ENCODE peak calls at places on chromosomes 11 and 22, in six cellular contexts. One of them, this sample, is unnamed.

GRCh38 chr11:71186861-71187260 is 65.5 kb downstream of the SHANK2 start:
- DNase-seq in left lung: peak
- DNase-seq in endothelial cell: no peak
- DNase-seq in lower lobe of right lung: no peak
- DNase-seq in body of pancreas: no peak
- DNase-seq in thoracic aorta: no peak
- DNase-seq in this sample: no peak

GRCh38 chr11:1391165-1392010 is 1.7 kb downstream of the BRSK2 start:
- DNase-seq in left lung: no peak
- DNase-seq in endothelial cell: no peak
- DNase-seq in lower lobe of right lung: no peak
- DNase-seq in body of pancreas: peak
- DNase-seq in thoracic aorta: no peak
- DNase-seq in this sample: no peak

GRCh38 chr11:119282495-119282894 is 34.4 kb downstream of the MCAM start:
- DNase-seq in left lung: no peak
- DNase-seq in endothelial cell: no peak
- DNase-seq in lower lobe of right lung: no peak
- DNase-seq in body of pancreas: no peak
- DNase-seq in thoracic aorta: no peak
- DNase-seq in this sample: no peak

GRCh38 chr22:35064664-35065063 is 1.3 kb upstream of the ISX start:
- DNase-seq in left lung: no peak
- DNase-seq in endothelial cell: no peak
- DNase-seq in lower lobe of right lung: no peak
- DNase-seq in body of pancreas: no peak
- DNase-seq in thoracic aorta: no peak
- DNase-seq in this sample: no peak

GRCh38 chr11:75272821-75273301 is 32.3 kb downstream of the TPBGL start:
- DNase-seq in left lung: peak
- DNase-seq in endothelial cell: no peak
- DNase-seq in lower lobe of right lung: no peak
- DNase-seq in body of pancreas: no peak
- DNase-seq in thoracic aorta: no peak
- DNase-seq in this sample: no peak

GRCh38 chr22:27107824-27108223 is 450.4 kb downstream of the MIAT start:
- DNase-seq in left lung: peak
- DNase-seq in endothelial cell: no peak
- DNase-seq in lower lobe of right lung: no peak
- DNase-seq in body of pancreas: peak
- DNase-seq in thoracic aorta: peak
- DNase-seq in this sample: peak

GRCh38 chr22:27996529-27996925 is 77.5 kb upstream of the PITPNB start:
- DNase-seq in left lung: peak
- DNase-seq in endothelial cell: no peak
- DNase-seq in lower lobe of right lung: peak
- DNase-seq in body of pancreas: no peak
- DNase-seq in thoracic aorta: no peak
- DNase-seq in this sample: no peak

GRCh38 chr11:122186439-122187080 is 70.5 kb upstream of the BLID start:
- DNase-seq in left lung: no peak
- DNase-seq in endothelial cell: no peak
- DNase-seq in lower lobe of right lung: no peak
- DNase-seq in body of pancreas: no peak
- DNase-seq in thoracic aorta: no peak
- DNase-seq in this sample: no peak

GRCh38 chr11:20934521-20934920 is 265.1 kb downstream of the NELL1 start:
- DNase-seq in left lung: no peak
- DNase-seq in endothelial cell: no peak
- DNase-seq in lower lobe of right lung: no peak
- DNase-seq in body of pancreas: no peak
- DNase-seq in thoracic aorta: no peak
- DNase-seq in this sample: no peak

GRCh38 chr11:5204787-5205186 is 4.3 kb upstream of the OR51V1 start:
- DNase-seq in left lung: no peak
- DNase-seq in endothelial cell: peak
- DNase-seq in lower lobe of right lung: no peak
- DNase-seq in body of pancreas: no peak
- DNase-seq in thoracic aorta: no peak
- DNase-seq in this sample: no peak

GRCh38 chr11:91560434-91560833 is 664.2 kb upstream of the FAT3 start:
- DNase-seq in left lung: no peak
- DNase-seq in endothelial cell: no peak
- DNase-seq in lower lobe of right lung: no peak
- DNase-seq in body of pancreas: no peak
- DNase-seq in thoracic aorta: no peak
- DNase-seq in this sample: no peak

GRCh38 chr11:8102296-8102915 is 21.4 kb downstream of the TUB start:
- DNase-seq in left lung: no peak
- DNase-seq in endothelial cell: peak
- DNase-seq in lower lobe of right lung: no peak
- DNase-seq in body of pancreas: no peak
- DNase-seq in thoracic aorta: no peak
- DNase-seq in this sample: peak

GRCh38 chr22:24379536-24379935 is 47.9 kb upstream of the ADORA2A start:
- DNase-seq in left lung: no peak
- DNase-seq in endothelial cell: no peak
- DNase-seq in lower lobe of right lung: no peak
- DNase-seq in body of pancreas: no peak
- DNase-seq in thoracic aorta: no peak
- DNase-seq in this sample: no peak

GRCh38 chr11:67030976-67031375 is 8.0 kb downstream of the SYT12 start:
- DNase-seq in left lung: no peak
- DNase-seq in endothelial cell: no peak
- DNase-seq in lower lobe of right lung: no peak
- DNase-seq in body of pancreas: no peak
- DNase-seq in thoracic aorta: no peak
- DNase-seq in this sample: no peak

GRCh38 chr11:131894615-131895544 is 524.5 kb downstream of the NTM start:
- DNase-seq in left lung: no peak
- DNase-seq in endothelial cell: no peak
- DNase-seq in lower lobe of right lung: no peak
- DNase-seq in body of pancreas: no peak
- DNase-seq in thoracic aorta: no peak
- DNase-seq in this sample: no peak

GRCh38 chr11:72718101-72718501 is 34.1 kb downstream of the ARAP1 start:
- DNase-seq in left lung: peak
- DNase-seq in endothelial cell: no peak
- DNase-seq in lower lobe of right lung: peak
- DNase-seq in body of pancreas: no peak
- DNase-seq in thoracic aorta: no peak
- DNase-seq in this sample: no peak

DNA sequence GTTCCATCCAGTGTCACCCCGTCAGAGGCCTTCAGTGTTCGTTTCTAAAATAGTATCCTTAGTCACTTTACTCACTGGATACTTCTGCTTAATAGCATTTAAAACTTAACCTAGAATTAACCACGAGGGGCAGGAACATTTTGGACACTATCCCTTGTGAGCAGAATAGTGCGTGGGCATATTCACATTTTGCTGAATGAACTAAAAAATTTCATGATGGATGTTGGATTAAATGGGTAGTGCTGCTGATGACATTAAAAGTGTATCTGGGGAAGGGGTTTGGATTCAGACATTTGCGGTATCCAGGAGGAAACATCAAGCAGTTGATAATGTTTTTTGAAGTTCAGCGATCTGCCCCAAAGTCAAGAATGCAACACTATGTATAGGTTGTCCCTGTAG is 750 bp upstream of the NAT10 start:
- DNase-seq in left lung: no peak
- DNase-seq in endothelial cell: no peak
- DNase-seq in lower lobe of right lung: no peak
- DNase-seq in body of pancreas: no peak
- DNase-seq in thoracic aorta: no peak
- DNase-seq in this sample: no peak
- TF ChIP-seq CTCF in left lung: no peak
- TF ChIP-seq CTCF in endothelial cell: no peak
- TF ChIP-seq CTCF in lower lobe of right lung: no peak
- TF ChIP-seq CTCF in body of pancreas: no peak
- TF ChIP-seq CTCF in thoracic aorta: peak
- TF ChIP-seq CTCF in this sample: no peak

GRCh38 chr11:65186701-65187100 is 5.0 kb downstream of the CAPN1 start:
- DNase-seq in left lung: no peak
- DNase-seq in endothelial cell: no peak
- DNase-seq in lower lobe of right lung: no peak
- DNase-seq in body of pancreas: no peak
- DNase-seq in thoracic aorta: no peak
- DNase-seq in this sample: no peak

GRCh38 chr11:65187146-65187675 is 5.5 kb downstream of the CAPN1 start:
- DNase-seq in left lung: no peak
- DNase-seq in endothelial cell: no peak
- DNase-seq in lower lobe of right lung: no peak
- DNase-seq in body of pancreas: peak
- DNase-seq in thoracic aorta: no peak
- DNase-seq in this sample: no peak

GRCh38 chr11:65184146-65184545 is 2.4 kb downstream of the CAPN1 start:
- DNase-seq in left lung: no peak
- DNase-seq in endothelial cell: no peak
- DNase-seq in lower lobe of right lung: no peak
- DNase-seq in body of pancreas: no peak
- DNase-seq in thoracic aorta: no peak
- DNase-seq in this sample: peak

GRCh38 chr11:65185166-65185565 is 3.4 kb downstream of the CAPN1 start:
- DNase-seq in left lung: no peak
- DNase-seq in endothelial cell: no peak
- DNase-seq in lower lobe of right lung: no peak
- DNase-seq in body of pancreas: no peak
- DNase-seq in thoracic aorta: no peak
- DNase-seq in this sample: no peak

GRCh38 chr11:65185869-65186341 is 4.2 kb downstream of the CAPN1 start:
- DNase-seq in left lung: no peak
- DNase-seq in endothelial cell: no peak
- DNase-seq in lower lobe of right lung: no peak
- DNase-seq in body of pancreas: no peak
- DNase-seq in thoracic aorta: no peak
- DNase-seq in this sample: no peak
- TF ChIP-seq CTCF in left lung: no peak
- TF ChIP-seq CTCF in endothelial cell: no peak
- TF ChIP-seq CTCF in lower lobe of right lung: no peak
- TF ChIP-seq CTCF in body of pancreas: no peak
- TF ChIP-seq CTCF in thoracic aorta: no peak
- TF ChIP-seq CTCF in this sample: no peak

GRCh38 chr22:37148742-37149665 is 712 bp downstream of the IL2RB start:
- DNase-seq in left lung: no peak
- DNase-seq in endothelial cell: no peak
- DNase-seq in lower lobe of right lung: no peak
- DNase-seq in body of pancreas: no peak
- DNase-seq in thoracic aorta: no peak
- DNase-seq in this sample: no peak

GRCh38 chr22:37147186-37147990 is 2.3 kb downstream of the IL2RB start:
- DNase-seq in left lung: no peak
- DNase-seq in endothelial cell: no peak
- DNase-seq in lower lobe of right lung: no peak
- DNase-seq in body of pancreas: no peak
- DNase-seq in thoracic aorta: no peak
- DNase-seq in this sample: no peak

GRCh38 chr22:37146507-37147180 is 3.1 kb downstream of the IL2RB start:
- DNase-seq in left lung: no peak
- DNase-seq in endothelial cell: no peak
- DNase-seq in lower lobe of right lung: no peak
- DNase-seq in body of pancreas: no peak
- DNase-seq in thoracic aorta: no peak
- DNase-seq in this sample: no peak

GRCh38 chr22:37145415-37146385 is 4.0 kb downstream of the IL2RB start:
- DNase-seq in left lung: no peak
- DNase-seq in endothelial cell: no peak
- DNase-seq in lower lobe of right lung: no peak
- DNase-seq in body of pancreas: no peak
- DNase-seq in thoracic aorta: no peak
- DNase-seq in this sample: no peak

DNA sequence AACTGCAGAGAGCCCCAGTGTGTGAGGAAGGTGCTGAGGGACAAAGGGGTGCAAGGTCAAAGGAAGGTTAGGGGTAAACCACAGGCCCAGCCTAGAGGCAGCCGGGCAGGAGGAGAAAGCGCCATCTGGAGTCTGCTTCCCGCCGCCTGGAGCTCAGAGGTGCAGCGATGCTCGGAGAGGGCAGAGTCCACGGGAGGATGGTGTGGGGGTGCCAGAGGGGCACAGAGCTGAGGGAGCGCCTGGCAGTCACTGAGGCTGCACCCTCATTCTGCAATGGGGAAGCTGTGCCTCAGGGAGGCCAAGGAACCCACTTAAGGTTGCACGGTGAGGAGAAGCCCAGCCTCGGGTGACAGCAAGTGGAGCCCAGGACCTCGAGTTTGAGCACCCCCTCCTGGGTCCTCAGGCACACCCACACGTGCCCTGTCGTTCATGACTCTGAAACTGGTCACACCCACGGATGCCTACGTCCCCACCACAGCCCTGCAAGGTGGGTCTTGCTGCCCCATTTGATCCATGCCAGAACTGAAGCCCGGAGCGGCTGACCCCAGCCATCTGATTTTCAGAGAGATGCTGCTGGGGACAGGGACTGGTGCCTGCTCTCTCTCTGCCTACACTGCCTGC is 1.6 kb downstream of the IL2RB start:
- DNase-seq in left lung: no peak
- DNase-seq in endothelial cell: no peak
- DNase-seq in lower lobe of right lung: no peak
- DNase-seq in body of pancreas: no peak
- DNase-seq in thoracic aorta: no peak
- DNase-seq in this sample: no peak
- TF ChIP-seq CTCF in left lung: no peak
- TF ChIP-seq CTCF in endothelial cell: no peak
- TF ChIP-seq CTCF in lower lobe of right lung: no peak
- TF ChIP-seq CTCF in body of pancreas: no peak
- TF ChIP-seq CTCF in thoracic aorta: no peak
- TF ChIP-seq CTCF in this sample: no peak

DNA sequence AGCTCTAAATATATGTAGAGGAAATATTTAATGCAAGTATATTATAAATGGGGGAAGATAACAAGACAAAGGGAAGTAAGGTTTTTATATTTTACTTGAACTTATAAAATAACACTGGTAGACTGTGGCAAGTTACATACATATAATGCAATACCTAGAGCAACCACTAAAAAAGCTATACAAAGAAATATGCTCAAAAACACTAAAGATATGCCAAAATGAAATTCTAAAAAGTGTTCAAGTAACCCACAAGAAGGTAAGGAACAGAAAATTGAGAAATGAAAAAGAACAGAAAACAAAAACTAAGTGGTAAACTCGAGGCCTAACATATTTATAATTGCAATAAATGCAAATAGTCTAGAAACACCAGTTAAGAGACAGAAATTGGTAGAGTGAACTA is 32.5 kb downstream of the BTG4 start:
- DNase-seq in left lung: no peak
- DNase-seq in endothelial cell: no peak
- DNase-seq in lower lobe of right lung: no peak
- DNase-seq in body of pancreas: no peak
- DNase-seq in thoracic aorta: no peak
- DNase-seq in this sample: no peak
- TF ChIP-seq CTCF in left lung: no peak
- TF ChIP-seq CTCF in endothelial cell: peak
- TF ChIP-seq CTCF in lower lobe of right lung: no peak
- TF ChIP-seq CTCF in body of pancreas: no peak
- TF ChIP-seq CTCF in thoracic aorta: no peak
- TF ChIP-seq CTCF in this sample: no peak